ENCODE peak calls at places on chromosomes 13 and 19, in four cellular contexts. One of them, this sample, is unnamed.

GRCh38 chr13:113091211-113091771 is 14.3 kb upstream of the F7 start:
- DNase-seq in SW 1271: no peak
- DNase-seq in GM13976: no peak
- DNase-seq in B cell: no peak
- DNase-seq in this sample: no peak

GRCh38 chr13:47250141-47250540 is 353.3 kb upstream of the HTR2A start:
- DNase-seq in GM13976: no peak
- DNase-seq in SW 1271: no peak
- DNase-seq in B cell: no peak
- DNase-seq in this sample: no peak

GRCh38 chr19:12346896-12347295 is 13.5 kb upstream of the ZNF563 start:
- DNase-seq in SW 1271: no peak
- DNase-seq in GM13976: no peak
- DNase-seq in B cell: peak
- DNase-seq in this sample: no peak

GRCh38 chr19:23686622-23687423 is at the start of gene ZNF675:
- DNase-seq in B cell: peak
- DNase-seq in GM13976: peak
- DNase-seq in SW 1271: peak
- DNase-seq in this sample: peak

GRCh38 chr19:31944286-31944685 is 401.1 kb upstream of the ZNF507 start:
- DNase-seq in GM13976: no peak
- DNase-seq in B cell: no peak
- DNase-seq in SW 1271: no peak
- DNase-seq in this sample: no peak

GRCh38 chr19:9498183-9498902 is at the start of gene ZNF560:
- DNase-seq in B cell: no peak
- DNase-seq in GM13976: peak
- DNase-seq in SW 1271: no peak
- DNase-seq in this sample: no peak

GRCh38 chr13:36428083-36428482 is 4.2 kb upstream of the CCNA1 start:
- DNase-seq in SW 1271: no peak
- DNase-seq in GM13976: no peak
- DNase-seq in B cell: no peak
- DNase-seq in this sample: no peak

GRCh38 chr13:19952850-19953249 is 5.7 kb upstream of the ZMYM2 start:
- DNase-seq in B cell: no peak
- DNase-seq in GM13976: no peak
- DNase-seq in SW 1271: no peak
- DNase-seq in this sample: no peak

GRCh38 chr13:51229731-51230130 is 7.5 kb downstream of the FAM124A start:
- DNase-seq in B cell: no peak
- DNase-seq in GM13976: no peak
- DNase-seq in SW 1271: no peak
- DNase-seq in this sample: no peak

GRCh38 chr19:2497186-2497585 is 21.3 kb downstream of the GADD45B start:
- DNase-seq in GM13976: no peak
- DNase-seq in B cell: no peak
- DNase-seq in SW 1271: no peak
- DNase-seq in this sample: no peak

GRCh38 chr13:113596321-113597200 is 12.0 kb downstream of the TFDP1 start:
- DNase-seq in B cell: no peak
- DNase-seq in SW 1271: no peak
- DNase-seq in GM13976: no peak
- DNase-seq in this sample: no peak

GRCh38 chr13:114142640-114143490 is 10.4 kb upstream of the RASA3 start:
- DNase-seq in B cell: no peak
- DNase-seq in GM13976: no peak
- DNase-seq in SW 1271: no peak
- DNase-seq in this sample: no peak

GRCh38 chr19:16764793-16765433 is 45.3 kb downstream of the NWD1 start:
- DNase-seq in GM13976: no peak
- DNase-seq in B cell: no peak
- DNase-seq in SW 1271: no peak
- DNase-seq in this sample: no peak

GRCh38 chr13:113577881-113578435 is 6.6 kb upstream of the TFDP1 start:
- DNase-seq in B cell: no peak
- DNase-seq in GM13976: no peak
- DNase-seq in SW 1271: no peak
- DNase-seq in this sample: no peak